ENCODE peak calls at places on chromosomes 1 and 21, in nine cellular contexts. M is fibroblast of lung, U is left lung, D is Panc1, A is GM12878, R is neural crest cell, J is MM.1S, V is OCI-LY7, H is foreskin fibroblast. K is an unnamed sample.

GRCh38 chr1:222068937-222069336 is 327.0 kb upstream of the DUSP10 start:
- DNase-seq in M (peak; percentile 62), U (no peak), D (no peak), A (no peak), R (no peak), J (no peak), V (no peak), H (peak; percentile 60), K (no peak)

GRCh38 chr1:241706257-241706656 is 54.2 kb downstream of the WDR64 start:
- DNase-seq in M (peak; percentile 26), U (no peak), D (no peak), A (no peak), R (no peak), J (no peak), V (no peak), H (peak; percentile 24), K (no peak)

GRCh38 chr1:40763742-40764532 is 19.6 kb upstream of the KCNQ4 start:
- DNase-seq in M (no peak), U (no peak), D (no peak), A (peak; percentile 62), R (no peak), J (peak; percentile 68), V (no peak), H (no peak), K (no peak)

GRCh38 chr1:93597697-93598096 is 83.9 kb downstream of the BCAR3 start:
- DNase-seq in M (no peak), U (no peak), D (no peak), A (no peak), R (no peak), J (no peak), V (no peak), H (peak; percentile 56), K (no peak)

GRCh38 chr21:40841524-40842196 is 5.3 kb downstream of the DSCAM start:
- DNase-seq in M (peak; percentile 40), U (peak; percentile 64), D (no peak), A (no peak), R (peak; percentile 57), J (peak; percentile 98), V (no peak), H (peak; percentile 3), K (peak; percentile 61)

GRCh38 chr1:22978299-22978698 is 5.6 kb upstream of the LACTBL1 start:
- DNase-seq in M (peak; percentile 83), U (no peak), D (no peak), A (no peak), R (no peak), J (no peak), V (no peak), H (peak; percentile 48), K (no peak)

GRCh38 chr1:198118136-198118535 is 38.7 kb upstream of the NEK7 start:
- DNase-seq in M (peak; percentile 98), U (peak; percentile 37), D (no peak), A (no peak), R (no peak), J (no peak), V (no peak), H (peak; percentile 94), K (no peak)

GRCh38 chr1:64098856-64099606 is 104.4 kb upstream of the UBE2U start:
- DNase-seq in M (no peak), U (no peak), D (no peak), A (no peak), R (no peak), J (no peak), V (no peak), H (peak; percentile 51), K (no peak)

GRCh38 chr1:151340870-151341754 is 5.9 kb downstream of the RFX5 start:
- DNase-seq in M (peak; percentile 84), U (no peak), D (peak; percentile 66), A (no peak), R (peak; percentile 44), J (peak; percentile 89), V (peak; percentile 89), H (peak; percentile 90), K (no peak)

GRCh38 chr1:32392358-32392757 is 1.9 kb downstream of the BSDC1 start:
- DNase-seq in M (no peak), U (no peak), D (no peak), A (no peak), R (no peak), J (no peak), V (no peak), H (no peak), K (no peak)

GRCh38 chr1:67642694-67643093 is 42.3 kb upstream of the GADD45A start:
- DNase-seq in M (peak; percentile 23), U (no peak), D (no peak), A (no peak), R (peak; percentile 24), J (no peak), V (no peak), H (peak; percentile 50), K (no peak)

GRCh38 chr21:27649323-27649722 is 682.4 kb upstream of the ADAMTS5 start:
- DNase-seq in M (peak; percentile 88), U (no peak), D (no peak), A (no peak), R (no peak), J (no peak), V (no peak), H (peak; percentile 92), K (no peak)

GRCh38 chr1:67262735-67263134 is 44.9 kb upstream of the IL12RB2 start:
- DNase-seq in M (no peak), U (no peak), D (no peak), A (no peak), R (no peak), J (no peak), V (no peak), H (no peak), K (no peak)

GRCh38 chr1:53587252-53587992 is 128.2 kb downstream of the DMRTB1 start:
- DNase-seq in M (no peak), U (no peak), D (no peak), A (no peak), R (no peak), J (no peak), V (no peak), H (no peak), K (no peak)

GRCh38 chr1:17018849-17019248 is 7.1 kb upstream of the ATP13A2 start:
- DNase-seq in M (no peak), U (no peak), D (no peak), A (no peak), R (no peak), J (peak; percentile 69), V (no peak), H (no peak), K (no peak)

GRCh38 chr1:92244376-92244775 is 26.7 kb downstream of the C1orf146 start:
- DNase-seq in M (peak; percentile 0), U (no peak), D (no peak), A (no peak), R (no peak), J (no peak), V (no peak), H (peak; percentile 51), K (no peak)

GRCh38 chr1:243473281-243474210 is 217.7 kb downstream of the SDCCAG8 start:
- DNase-seq in M (peak; percentile 42), U (no peak), D (no peak), A (no peak), R (no peak), J (no peak), V (no peak), H (no peak), K (no peak)

GRCh38 chr1:2267051-2267830 is 39.1 kb downstream of the SKI start:
- DNase-seq in M (no peak), U (no peak), D (no peak), A (no peak), R (no peak), J (no peak), V (no peak), H (no peak), K (no peak)

GRCh38 chr21:16194851-16195251 is 465.1 kb downstream of the USP25 start:
- DNase-seq in M (peak; percentile 55), U (no peak), D (no peak), A (no peak), R (peak; percentile 16), J (peak; percentile 44), V (no peak), H (peak; percentile 65), K (no peak)

GRCh38 chr1:109790735-109791494 is 27.2 kb upstream of the EPS8L3 start:
- DNase-seq in M (peak; percentile 67), U (peak; percentile 77), D (no peak), A (peak; percentile 23), R (no peak), J (no peak), V (peak; percentile 71), H (no peak), K (no peak)
- TF ChIP-seq CTCF in M (peak; percentile 15), U (peak; percentile 45), D (peak; percentile 54), A (peak; percentile 37), R (peak; percentile 19), J (no peak), V (peak; percentile 57), H (no peak), K (no peak)

GRCh38 chr1:109263597-109264378 is 14.4 kb downstream of the CELSR2 start:
- DNase-seq in M (peak; percentile 71), U (peak; percentile 93), D (no peak), A (peak; percentile 8), R (peak; percentile 89), J (peak; percentile 48), V (peak; percentile 76), H (peak; percentile 91), K (peak; percentile 60)
- TF ChIP-seq CTCF in M (peak; percentile 90), U (peak; percentile 98), D (peak; percentile 96), A (peak; percentile 99), R (peak; percentile 98), J (peak; percentile 87), V (peak; percentile 93), H (peak; percentile 99), K (peak; percentile 95)

GRCh38 chr1:169070958-169071357 is 35.5 kb upstream of the ATP1B1 start:
- DNase-seq in M (no peak), U (no peak), D (no peak), A (no peak), R (no peak), J (no peak), V (no peak), H (no peak), K (no peak)
- TF ChIP-seq CTCF in M (no peak), U (no peak), D (peak; percentile 5), A (no peak), R (no peak), J (no peak), V (peak; percentile 25), H (no peak), K (no peak)

DNA sequence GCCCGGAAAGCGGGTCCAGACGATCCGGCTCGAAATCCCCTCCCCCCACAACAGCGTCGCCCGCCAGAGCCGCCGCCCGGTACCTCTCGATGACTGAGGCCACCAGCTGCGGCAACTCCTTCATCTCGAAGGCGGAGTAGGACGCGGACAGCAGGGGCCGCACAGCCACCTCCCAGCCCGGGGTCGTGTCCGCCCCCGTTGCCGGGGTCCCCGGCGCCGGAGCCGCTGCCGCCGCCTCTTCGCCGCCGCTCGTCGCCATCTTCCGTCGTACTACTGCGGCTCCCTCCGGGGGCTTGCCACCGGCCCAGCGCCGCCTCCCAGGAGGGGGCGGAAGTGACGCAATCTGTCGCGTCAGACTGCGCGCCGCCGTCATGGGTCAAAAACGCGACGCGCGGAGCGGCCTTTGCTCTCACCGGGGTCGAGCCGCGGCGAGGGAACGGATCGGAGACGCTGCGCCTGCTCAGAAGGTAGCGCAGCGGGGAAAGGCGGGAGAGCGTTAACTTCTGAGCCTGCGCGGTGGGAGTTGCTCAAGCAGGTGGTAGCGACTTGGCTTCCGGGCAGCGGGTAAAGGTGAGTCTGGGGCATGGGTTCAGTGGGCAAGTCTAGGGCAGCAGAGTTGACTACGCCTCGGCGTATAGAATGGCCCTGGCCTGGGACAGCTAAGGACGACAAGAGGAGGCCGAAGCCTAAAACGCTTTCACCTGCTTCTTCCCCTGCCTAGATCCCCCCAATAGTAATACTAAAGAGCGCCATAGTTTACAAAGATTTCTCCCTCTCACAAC is at the start of gene UBR4:
- DNase-seq in M (peak; percentile 90), U (peak; percentile 95), D (peak; percentile 89), A (peak; percentile 88), R (peak; percentile 93), J (peak; percentile 98), V (peak; percentile 97), H (peak; percentile 99), K (peak; percentile 86)
- TF ChIP-seq CTCF in M (no peak), U (no peak), D (no peak), A (no peak), R (no peak), J (no peak), V (no peak), H (no peak), K (no peak)

K was measured in mesothelial cell of epicardium.